ENCODE peak calls at places on chromosomes 4 and X, in nine cellular contexts. E, S, Z, K, W, X, A, N and T are unnamed samples.

GRCh38 chr4:158823461-158823873 is 54.6 kb downstream of the FNIP2 start:
- DNase-seq in E (peak; percentile 28), S (no peak), Z (no peak), K (no peak), W (peak; percentile 54), X (peak; percentile 46), A (peak; percentile 71), N (no peak), T (no peak)

GRCh38 chrX:71618303-71618721 is at the start of gene CXCR3:
- DNase-seq in E (no peak), S (no peak), Z (no peak), K (no peak), W (no peak), X (no peak), A (no peak), N (peak; percentile 63), T (no peak)

GRCh38 chrX:102008901-102009300 is 77.1 kb upstream of the ZMAT1 start:
- DNase-seq in E (no peak), S (no peak), Z (no peak), K (no peak), W (no peak), X (no peak), A (no peak), N (no peak), T (no peak)

GRCh38 chr4:7013171-7013570 is 30.0 kb upstream of the TADA2B start:
- DNase-seq in E (no peak), S (no peak), Z (no peak), K (no peak), W (no peak), X (no peak), A (no peak), N (no peak), T (no peak)

GRCh38 chrX:39852496-39852895 is 245.3 kb downstream of the BCOR start:
- DNase-seq in E (no peak), S (no peak), Z (no peak), K (no peak), W (no peak), X (no peak), A (no peak), N (no peak), T (peak; percentile 72)

GRCh38 chrX:46376246-46376885 is 168.9 kb downstream of the ZNF674 start:
- DNase-seq in E (no peak), S (no peak), Z (peak; percentile 20), K (peak; percentile 59), W (peak; percentile 62), X (peak; percentile 70), A (peak; percentile 75), N (no peak), T (peak; percentile 15)

GRCh38 chrX:108699368-108699767 is 37.0 kb downstream of the IRS4 start:
- DNase-seq in E (no peak), S (no peak), Z (no peak), K (peak; percentile 42), W (peak; percentile 15), X (peak; percentile 43), A (peak; percentile 55), N (no peak), T (no peak)

GRCh38 chrX:129433945-129434344 is 89.3 kb downstream of the SMARCA1 start:
- DNase-seq in E (no peak), S (no peak), Z (no peak), K (no peak), W (no peak), X (no peak), A (no peak), N (no peak), T (no peak)

GRCh38 chr4:56684320-56684719 is 3.2 kb upstream of the HOPX start:
- DNase-seq in E (no peak), S (no peak), Z (no peak), K (no peak), W (peak; percentile 32), X (peak; percentile 36), A (peak; percentile 12), N (no peak), T (no peak)

GRCh38 chrX:40154853-40155616 is 57.3 kb upstream of the BCOR start:
- DNase-seq in E (peak; percentile 87), S (peak; percentile 65), Z (no peak), K (peak; percentile 24), W (peak; percentile 77), X (peak; percentile 63), A (peak; percentile 63), N (no peak), T (peak; percentile 90)

GRCh38 chr4:177450421-177451107 is 8.3 kb upstream of the AGA start:
- DNase-seq in E (no peak), S (no peak), Z (no peak), K (no peak), W (peak; percentile 41), X (peak; percentile 29), A (peak; percentile 81), N (no peak), T (no peak)

GRCh38 chrX:42220083-42220482 is 296.7 kb upstream of the CASK start:
- DNase-seq in E (no peak), S (no peak), Z (no peak), K (no peak), W (no peak), X (no peak), A (no peak), N (no peak), T (no peak)

GRCh38 chr4:181301735-181302380 is 941.3 kb upstream of the TENM3 start:
- DNase-seq in E (peak; percentile 13), S (peak; percentile 66), Z (no peak), K (peak; percentile 52), W (peak; percentile 12), X (peak; percentile 10), A (peak; percentile 3), N (no peak), T (peak; percentile 73)

GRCh38 chrX:1870421-1870820 is 255.6 kb downstream of the ASMT start:
- DNase-seq in E (no peak), S (no peak), Z (no peak), K (no peak), W (no peak), X (no peak), A (no peak), N (no peak), T (no peak)